ENCODE peak calls at places on chromosomes 4 and X, in eight cellular contexts. One of them, this sample, is unnamed.

GRCh38 chr4:3387943-3388348 is 53.8 kb upstream of the HGFAC start:
- DNase-seq in cardiac fibroblast: peak; percentile 32
- DNase-seq in epithelial cell of esophagus: peak; percentile 84
- DNase-seq in astrocyte of the cerebellum: no peak
- DNase-seq in AG04450: no peak
- DNase-seq in A549: no peak
- DNase-seq in HFF-Myc: peak; percentile 11
- DNase-seq in GM23338: no peak
- DNase-seq in this sample: peak; percentile 19

GRCh38 chr4:162839814-162840213 is 326.9 kb downstream of the NAF1 start:
- DNase-seq in astrocyte of the cerebellum: no peak
- DNase-seq in epithelial cell of esophagus: no peak
- DNase-seq in AG04450: no peak
- DNase-seq in cardiac fibroblast: no peak
- DNase-seq in HFF-Myc: no peak
- DNase-seq in GM23338: peak; percentile 62
- DNase-seq in A549: no peak
- DNase-seq in this sample: no peak

GRCh38 chr4:76594152-76594551 is 159.1 kb downstream of the SHROOM3 start:
- DNase-seq in epithelial cell of esophagus: no peak
- DNase-seq in HFF-Myc: no peak
- DNase-seq in GM23338: no peak
- DNase-seq in astrocyte of the cerebellum: no peak
- DNase-seq in cardiac fibroblast: no peak
- DNase-seq in A549: no peak
- DNase-seq in AG04450: no peak
- DNase-seq in this sample: no peak

GRCh38 chr4:138875886-138876608 is 139.5 kb upstream of the NOCT start:
- DNase-seq in AG04450: peak; percentile 67
- DNase-seq in astrocyte of the cerebellum: peak; percentile 89
- DNase-seq in cardiac fibroblast: peak; percentile 75
- DNase-seq in A549: no peak
- DNase-seq in epithelial cell of esophagus: peak; percentile 87
- DNase-seq in HFF-Myc: peak; percentile 70
- DNase-seq in GM23338: no peak
- DNase-seq in this sample: peak; percentile 79

GRCh38 chrX:115960440-115961084 is 210.0 kb upstream of the AGTR2 start:
- DNase-seq in cardiac fibroblast: peak; percentile 10
- DNase-seq in epithelial cell of esophagus: peak; percentile 84
- DNase-seq in AG04450: no peak
- DNase-seq in astrocyte of the cerebellum: no peak
- DNase-seq in GM23338: no peak
- DNase-seq in A549: no peak
- DNase-seq in HFF-Myc: no peak
- DNase-seq in this sample: no peak

GRCh38 chr4:1767770-1768366 is 25.2 kb upstream of the FGFR3 start:
- DNase-seq in AG04450: no peak
- DNase-seq in A549: peak; percentile 87
- DNase-seq in HFF-Myc: no peak
- DNase-seq in cardiac fibroblast: peak; percentile 35
- DNase-seq in astrocyte of the cerebellum: no peak
- DNase-seq in epithelial cell of esophagus: peak; percentile 61
- DNase-seq in GM23338: peak; percentile 91
- DNase-seq in this sample: peak; percentile 22

GRCh38 chr4:41143721-41144379 is 70.5 kb downstream of the APBB2 start:
- DNase-seq in A549: no peak
- DNase-seq in astrocyte of the cerebellum: no peak
- DNase-seq in HFF-Myc: no peak
- DNase-seq in epithelial cell of esophagus: no peak
- DNase-seq in GM23338: no peak
- DNase-seq in cardiac fibroblast: peak; percentile 58
- DNase-seq in AG04450: no peak
- DNase-seq in this sample: no peak

GRCh38 chr4:24973471-24974251 is 57.1 kb downstream of the LGI2 start:
- DNase-seq in astrocyte of the cerebellum: peak; percentile 27
- DNase-seq in HFF-Myc: no peak
- DNase-seq in A549: peak; percentile 14
- DNase-seq in GM23338: no peak
- DNase-seq in AG04450: no peak
- DNase-seq in epithelial cell of esophagus: peak; percentile 79
- DNase-seq in cardiac fibroblast: peak; percentile 22
- DNase-seq in this sample: no peak

GRCh38 chrX:74117962-74118361 is 186.0 kb upstream of the ZCCHC13 start:
- DNase-seq in epithelial cell of esophagus: no peak
- DNase-seq in cardiac fibroblast: no peak
- DNase-seq in GM23338: peak; percentile 0
- DNase-seq in AG04450: no peak
- DNase-seq in A549: no peak
- DNase-seq in HFF-Myc: no peak
- DNase-seq in astrocyte of the cerebellum: no peak
- DNase-seq in this sample: no peak

GRCh38 chr4:181970356-181970755 is 272.8 kb upstream of the TENM3 start:
- DNase-seq in HFF-Myc: no peak
- DNase-seq in astrocyte of the cerebellum: no peak
- DNase-seq in cardiac fibroblast: no peak
- DNase-seq in AG04450: no peak
- DNase-seq in GM23338: no peak
- DNase-seq in epithelial cell of esophagus: no peak
- DNase-seq in A549: no peak
- DNase-seq in this sample: no peak

GRCh38 chr4:43331226-43332078 is 438.9 kb downstream of the GRXCR1 start:
- DNase-seq in A549: no peak
- DNase-seq in epithelial cell of esophagus: peak; percentile 85
- DNase-seq in astrocyte of the cerebellum: peak; percentile 37
- DNase-seq in AG04450: no peak
- DNase-seq in HFF-Myc: peak; percentile 33
- DNase-seq in GM23338: no peak
- DNase-seq in cardiac fibroblast: peak; percentile 41
- DNase-seq in this sample: peak; percentile 72

GRCh38 chr4:3385719-3386440 is 55.9 kb upstream of the HGFAC start:
- DNase-seq in epithelial cell of esophagus: peak; percentile 96
- DNase-seq in HFF-Myc: no peak
- DNase-seq in cardiac fibroblast: no peak
- DNase-seq in astrocyte of the cerebellum: no peak
- DNase-seq in A549: no peak
- DNase-seq in GM23338: no peak
- DNase-seq in AG04450: no peak
- DNase-seq in this sample: no peak

GRCh38 chr4:123976285-123976684 is 579.7 kb downstream of the SPRY1 start:
- DNase-seq in epithelial cell of esophagus: no peak
- DNase-seq in AG04450: no peak
- DNase-seq in astrocyte of the cerebellum: no peak
- DNase-seq in A549: no peak
- DNase-seq in GM23338: peak; percentile 32
- DNase-seq in HFF-Myc: no peak
- DNase-seq in cardiac fibroblast: peak; percentile 54
- DNase-seq in this sample: peak; percentile 32

GRCh38 chr4:110046588-110047049 is 133.9 kb downstream of the EGF start:
- DNase-seq in GM23338: no peak
- DNase-seq in HFF-Myc: peak; percentile 78
- DNase-seq in cardiac fibroblast: no peak
- DNase-seq in AG04450: peak; percentile 15
- DNase-seq in A549: no peak
- DNase-seq in astrocyte of the cerebellum: peak; percentile 34
- DNase-seq in epithelial cell of esophagus: peak; percentile 29
- DNase-seq in this sample: peak; percentile 54

GRCh38 chr4:28211714-28212470 is 1351.3 kb downstream of the STIM2 start:
- DNase-seq in GM23338: no peak
- DNase-seq in AG04450: no peak
- DNase-seq in HFF-Myc: no peak
- DNase-seq in astrocyte of the cerebellum: no peak
- DNase-seq in cardiac fibroblast: no peak
- DNase-seq in A549: no peak
- DNase-seq in epithelial cell of esophagus: no peak
- DNase-seq in this sample: no peak

GRCh38 chr4:124144302-124144701 is 568.2 kb downstream of the ANKRD50 start:
- DNase-seq in A549: no peak
- DNase-seq in HFF-Myc: no peak
- DNase-seq in AG04450: no peak
- DNase-seq in GM23338: no peak
- DNase-seq in astrocyte of the cerebellum: peak; percentile 83
- DNase-seq in cardiac fibroblast: peak; percentile 46
- DNase-seq in epithelial cell of esophagus: peak; percentile 5
- DNase-seq in this sample: peak; percentile 85

GRCh38 chrX:121011254-121011653 is 25.7 kb upstream of the CT47A1 start:
- DNase-seq in astrocyte of the cerebellum: no peak
- DNase-seq in epithelial cell of esophagus: no peak
- DNase-seq in cardiac fibroblast: no peak
- DNase-seq in AG04450: no peak
- DNase-seq in A549: no peak
- DNase-seq in HFF-Myc: no peak
- DNase-seq in GM23338: no peak
- DNase-seq in this sample: no peak

GRCh38 chrX:65674351-65674893 is 7.0 kb downstream of the MSN start:
- DNase-seq in AG04450: no peak
- DNase-seq in astrocyte of the cerebellum: no peak
- DNase-seq in cardiac fibroblast: no peak
- DNase-seq in epithelial cell of esophagus: no peak
- DNase-seq in HFF-Myc: no peak
- DNase-seq in GM23338: no peak
- DNase-seq in A549: no peak
- DNase-seq in this sample: no peak

GRCh38 chr4:87243426-87244053 is 23.1 kb upstream of the KLHL8 start:
- DNase-seq in cardiac fibroblast: no peak
- DNase-seq in A549: no peak
- DNase-seq in epithelial cell of esophagus: no peak
- DNase-seq in astrocyte of the cerebellum: no peak
- DNase-seq in GM23338: peak; percentile 43
- DNase-seq in HFF-Myc: no peak
- DNase-seq in AG04450: no peak
- DNase-seq in this sample: no peak
- H3K4me3 ChIP-seq in cardiac fibroblast: no peak overlapping the region
- H3K4me3 ChIP-seq in A549: no peak overlapping the region
- H3K4me3 ChIP-seq in epithelial cell of esophagus: no peak overlapping the region
- H3K4me3 ChIP-seq in astrocyte of the cerebellum: no peak overlapping the region
- H3K4me3 ChIP-seq in GM23338: no peak overlapping the region
- H3K4me3 ChIP-seq in HFF-Myc: no peak overlapping the region
- H3K4me3 ChIP-seq in AG04450: no peak overlapping the region
- H3K4me3 ChIP-seq in this sample: no peak overlapping the region

GRCh38 chr4:47763279-47763678 is 74.6 kb downstream of the CORIN start:
- DNase-seq in A549: no peak
- DNase-seq in cardiac fibroblast: no peak
- DNase-seq in GM23338: no peak
- DNase-seq in AG04450: no peak
- DNase-seq in epithelial cell of esophagus: no peak
- DNase-seq in HFF-Myc: no peak
- DNase-seq in astrocyte of the cerebellum: no peak
- DNase-seq in this sample: no peak

GRCh38 chr4:47762376-47763266 is 75.2 kb downstream of the CORIN start:
- DNase-seq in GM23338: no peak
- DNase-seq in HFF-Myc: no peak
- DNase-seq in AG04450: no peak
- DNase-seq in epithelial cell of esophagus: no peak
- DNase-seq in cardiac fibroblast: no peak
- DNase-seq in astrocyte of the cerebellum: no peak
- DNase-seq in A549: no peak
- DNase-seq in this sample: no peak
- TF ChIP-seq CTCF in GM23338: peak; percentile 11
- TF ChIP-seq CTCF in HFF-Myc: no peak
- TF ChIP-seq CTCF in AG04450: no peak
- TF ChIP-seq CTCF in epithelial cell of esophagus: no peak
- TF ChIP-seq CTCF in cardiac fibroblast: no peak
- TF ChIP-seq CTCF in astrocyte of the cerebellum: no peak
- TF ChIP-seq CTCF in A549: no peak
- TF ChIP-seq CTCF in this sample: no peak

GRCh38 chrX:106177106-106177981 is 9.2 kb downstream of the PWWP3B start:
- DNase-seq in astrocyte of the cerebellum: peak; percentile 54
- DNase-seq in AG04450: no peak
- DNase-seq in cardiac fibroblast: peak; percentile 82
- DNase-seq in A549: no peak
- DNase-seq in HFF-Myc: no peak
- DNase-seq in GM23338: peak; percentile 85
- DNase-seq in epithelial cell of esophagus: peak; percentile 17
- DNase-seq in this sample: peak; percentile 77
- H3K4me3 ChIP-seq in astrocyte of the cerebellum: peak overlapping the region; percentile 41
- H3K4me3 ChIP-seq in AG04450: no peak overlapping the region
- H3K4me3 ChIP-seq in cardiac fibroblast: peak overlapping the region; percentile 16
- H3K4me3 ChIP-seq in A549: no peak overlapping the region
- H3K4me3 ChIP-seq in HFF-Myc: no peak overlapping the region
- H3K4me3 ChIP-seq in GM23338: peak overlapping the region; percentile 42
- H3K4me3 ChIP-seq in epithelial cell of esophagus: peak overlapping the region; percentile 20
- H3K4me3 ChIP-seq in this sample: peak overlapping the region; percentile 37

DNA sequence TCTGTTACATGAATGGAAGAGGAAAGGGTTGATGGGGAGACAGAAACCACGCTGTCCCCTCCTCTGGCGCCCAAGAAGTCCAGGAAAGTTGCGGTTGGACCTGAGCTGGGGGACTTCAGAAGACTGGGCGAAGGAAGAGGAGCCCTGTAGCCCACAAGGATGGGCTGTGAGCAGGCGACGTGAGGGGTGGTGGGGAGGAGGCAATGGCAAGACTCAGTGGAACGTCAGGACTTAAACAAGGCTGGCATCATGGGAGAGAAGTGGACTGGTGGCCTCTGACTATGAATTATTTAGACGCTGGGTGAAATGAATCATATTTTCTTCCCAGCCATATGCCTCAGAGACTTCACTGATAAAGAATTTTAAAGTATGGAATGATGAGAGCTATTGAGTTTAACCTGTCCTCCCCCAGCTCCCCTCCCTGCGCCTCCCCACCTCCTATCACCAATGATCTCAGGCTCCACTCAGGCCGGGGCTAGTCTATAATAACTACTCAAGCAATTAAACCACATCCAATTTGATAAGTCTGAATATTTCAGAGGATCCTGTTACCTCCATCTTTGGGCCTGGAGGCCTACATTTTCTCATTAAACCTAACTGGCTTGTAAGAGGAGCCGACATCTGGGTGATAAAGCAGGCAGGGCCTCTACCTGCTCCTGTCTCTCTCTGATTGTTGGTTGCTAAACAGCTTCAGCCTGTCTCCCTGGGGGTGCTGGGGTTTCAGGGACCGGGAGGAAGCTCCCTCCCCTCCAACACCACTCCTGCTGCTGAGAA is 63.6 kb downstream of the SMIM20 start:
- DNase-seq in AG04450: no peak
- DNase-seq in astrocyte of the cerebellum: no peak
- DNase-seq in GM23338: no peak
- DNase-seq in cardiac fibroblast: no peak
- DNase-seq in HFF-Myc: no peak
- DNase-seq in A549: no peak
- DNase-seq in epithelial cell of esophagus: no peak
- DNase-seq in this sample: no peak
- TF ChIP-seq CTCF in AG04450: no peak
- TF ChIP-seq CTCF in astrocyte of the cerebellum: no peak
- TF ChIP-seq CTCF in GM23338: no peak
- TF ChIP-seq CTCF in cardiac fibroblast: no peak
- TF ChIP-seq CTCF in HFF-Myc: no peak
- TF ChIP-seq CTCF in A549: no peak
- TF ChIP-seq CTCF in epithelial cell of esophagus: no peak
- TF ChIP-seq CTCF in this sample: no peak